ENCODE peak calls at places on chromosomes 11 and 22, in five cellular contexts. R is right lobe of liver, W is IMR-90, X is cardiac muscle cell, U is Panc1. F is an unnamed sample. For H3K4me1, the result is how much of the 10 kb centered on the place peaks cover.

GRCh38 chr11:34588701-34589100 is 32.2 kb upstream of the EHF start:
- DNase-seq in R (no peak), W (no peak), X (no peak), U (no peak), F (no peak)

GRCh38 chr22:26618487-26618886 is 660 bp upstream of the CRYBB1 start:
- DNase-seq in R (no peak), W (no peak), X (no peak), U (no peak), F (no peak)

GRCh38 chr11:73087730-73088129 is 54.4 kb downstream of the FCHSD2 start:
- DNase-seq in R (no peak), W (peak), X (peak), U (no peak), F (no peak)

GRCh38 chr11:33642461-33643166 is 58.0 kb downstream of the C11orf91 start:
- DNase-seq in R (no peak), W (no peak), X (no peak), U (no peak), F (no peak)

GRCh38 chr22:49262167-49262566 is 565.5 kb downstream of the BRD1 start:
- DNase-seq in R (peak), W (no peak), X (no peak), U (no peak), F (no peak)

GRCh38 chr11:131928992-131929391 is 558.6 kb downstream of the NTM start:
- DNase-seq in R (no peak), W (no peak), X (no peak), U (no peak), F (no peak)

GRCh38 chr11:30210357-30210756 is 20.5 kb upstream of the FSHB start:
- DNase-seq in R (no peak), W (no peak), X (no peak), U (no peak), F (no peak)

GRCh38 chr11:78744949-78745348 is 170.3 kb upstream of the NARS2 start:
- DNase-seq in R (no peak), W (no peak), X (no peak), U (no peak), F (no peak)

GRCh38 chr11:12506502-12506921 is 129.1 kb downstream of the PARVA start:
- DNase-seq in R (no peak), W (peak), X (peak), U (no peak), F (no peak)

GRCh38 chr11:103608566-103608965 is 427.9 kb upstream of the DDI1 start:
- DNase-seq in R (no peak), W (peak), X (no peak), U (no peak), F (no peak)

GRCh38 chr22:37165940-37166674 is 16.4 kb upstream of the IL2RB start:
- DNase-seq in R (no peak), W (no peak), X (no peak), U (no peak), F (no peak)

GRCh38 chr11:1153105-1153950 is 4.4 kb upstream of the MUC5AC start:
- DNase-seq in R (peak), W (no peak), X (no peak), U (peak), F (peak)

GRCh38 chr22:22069450-22070370 is 87.1 kb upstream of the TOP3B start:
- DNase-seq in R (no peak), W (no peak), X (no peak), U (no peak), F (no peak)
- TF ChIP-seq CTCF in R (no peak), W (no peak), X (no peak), U (no peak), F (no peak)

GRCh38 chr22:39308614-39309363 is 10.6 kb downstream of the RPL3 start:
- DNase-seq in R (no peak), W (peak), X (peak), U (no peak), F (no peak)
- H3K4me1 ChIP-seq in R (under half), W (under half), X (under half), U (half or more), F (under half)

DNA sequence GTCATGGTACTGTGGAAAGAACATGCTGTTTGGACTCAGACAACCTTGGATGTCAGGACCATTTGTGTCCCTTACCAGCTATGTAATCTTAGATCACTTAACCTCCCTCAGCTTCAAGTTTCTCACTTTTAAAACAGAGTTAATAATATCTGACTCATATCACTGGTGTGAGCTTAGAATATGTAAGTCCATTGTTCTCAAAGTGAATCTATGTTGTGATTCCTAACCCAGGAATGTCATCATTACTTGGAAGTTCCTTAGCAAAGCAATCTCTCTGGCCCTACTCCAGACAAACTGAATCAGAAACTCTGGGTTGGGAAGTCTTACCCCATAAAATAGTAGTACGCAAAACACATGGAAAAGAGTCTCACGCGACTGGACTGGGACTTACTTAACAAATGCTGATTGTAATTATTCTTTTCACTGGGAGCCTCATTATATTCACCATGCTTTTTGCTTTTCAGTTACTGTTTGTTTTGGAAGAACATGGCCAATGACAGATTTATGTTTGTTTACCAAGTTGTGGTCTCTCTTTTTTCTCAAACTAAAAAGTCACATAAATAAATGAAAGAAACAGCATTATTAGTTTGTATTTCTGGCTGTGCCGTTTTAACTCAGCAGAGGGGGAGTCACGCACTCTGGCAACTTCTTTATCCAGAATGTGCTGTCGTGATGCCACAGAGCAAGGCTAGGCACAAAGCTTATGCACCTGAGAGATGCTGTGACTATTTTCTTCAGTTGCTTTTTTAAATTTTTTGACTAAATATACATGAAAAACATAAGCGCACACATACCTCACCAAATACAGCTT is 217.7 kb upstream of the CTSC start:
- DNase-seq in R (no peak), W (peak), X (peak), U (peak), F (no peak)
- TF ChIP-seq CTCF in R (no peak), W (no peak), X (no peak), U (no peak), F (no peak)

DNA sequence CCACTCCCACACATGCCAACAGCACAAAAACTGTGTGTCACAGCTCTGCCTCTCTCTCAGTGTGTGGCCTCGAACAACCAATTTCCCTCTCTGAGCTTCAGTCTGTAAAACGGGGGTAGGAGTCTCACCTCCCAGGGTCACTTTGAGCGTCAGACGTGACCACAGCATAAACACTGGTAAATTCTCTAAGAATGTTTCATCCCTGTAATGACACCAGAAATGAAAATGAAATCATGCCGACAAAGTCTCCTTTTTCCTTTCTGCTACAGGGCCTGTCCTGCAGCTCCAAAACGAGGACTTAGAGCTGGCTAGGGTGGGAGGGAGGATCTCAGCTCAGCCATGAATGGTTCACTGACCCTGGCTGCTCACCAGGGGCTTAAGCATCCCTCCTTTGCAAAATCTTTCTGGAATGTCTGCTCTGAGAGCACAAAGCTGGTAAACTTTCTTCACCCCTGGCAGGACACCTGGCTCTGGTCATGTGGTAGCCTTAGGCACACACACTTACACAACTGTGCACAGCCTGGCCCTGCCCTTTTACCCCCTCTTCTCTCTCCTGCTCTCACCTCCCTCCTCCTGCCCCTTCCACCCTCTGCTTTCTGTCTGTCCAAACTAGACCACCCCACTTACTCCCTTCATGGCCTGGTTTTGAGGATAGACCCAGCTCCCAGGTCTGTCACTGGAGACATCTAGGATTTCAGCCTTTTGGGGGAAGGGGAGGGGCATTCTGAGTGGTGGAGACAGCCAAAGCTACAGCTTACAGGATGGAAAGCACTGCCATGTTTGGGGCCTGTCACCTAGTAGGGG is 12.3 kb upstream of the TSKU start:
- DNase-seq in R (peak), W (peak), X (peak), U (peak), F (no peak)
- H3K4me1 ChIP-seq in R (half or more), W (under half), X (under half), U (under half), F (under half)